ENCODE peak calls at places on chromosomes 16 and 17, in six cellular contexts. T is ovary, M is uterus, E is testis, R is HepG2, Q is prostate gland. J is an unnamed sample.

GRCh38 chr17:49375544-49375943 is 13.5 kb upstream of the ZNF652 start:
- DNase-seq in E (no peak), T (no peak), R (no peak), Q (no peak), M (no peak), J (no peak)

GRCh38 chr17:6775871-6776405 is at the start of gene FBXO39:
- DNase-seq in E (no peak), T (no peak), Q (no peak), M (no peak), R (no peak), J (no peak)

GRCh38 chr16:13553453-13553985 is 366.4 kb upstream of the ERCC4 start:
- DNase-seq in Q (no peak), R (no peak), T (no peak), M (no peak), E (no peak), J (no peak)

GRCh38 chr16:84563316-84563715 is 54.6 kb downstream of the COTL1 start:
- DNase-seq in R (no peak), T (no peak), E (no peak), M (no peak), Q (no peak), J (no peak)

GRCh38 chr16:22721497-22722100 is 92.4 kb upstream of the HS3ST2 start:
- DNase-seq in Q (no peak), R (no peak), M (no peak), T (no peak), E (no peak), J (no peak)

GRCh38 chr17:55513885-55514590 is 2.8 kb upstream of the SMIM36 start:
- DNase-seq in R (peak; percentile 84), M (peak; percentile 62), Q (peak; percentile 73), E (peak; percentile 92), T (peak; percentile 65), J (peak; percentile 63)

GRCh38 chr17:561118-561517 is 153.5 kb downstream of the VPS53 start:
- DNase-seq in E (no peak), Q (no peak), M (no peak), R (no peak), T (no peak), J (no peak)

GRCh38 chr16:66899945-66900688 is 18.6 kb downstream of the CDH16 start:
- DNase-seq in E (peak; percentile 81), M (peak; percentile 85), T (peak; percentile 94), R (peak; percentile 72), Q (no peak), J (peak; percentile 65)

GRCh38 chr16:16780588-16780987 is 401.6 kb downstream of the NPIPA7 start:
- DNase-seq in T (no peak), R (no peak), M (no peak), E (no peak), Q (no peak), J (no peak)

GRCh38 chr17:40415390-40415789 is 2.3 kb downstream of the TOP2A start:
- DNase-seq in R (peak; percentile 38), E (no peak), Q (no peak), M (no peak), T (no peak), J (no peak)

GRCh38 chr16:3951861-3952332 is 71.4 kb upstream of the CREBBP start:
- DNase-seq in T (no peak), Q (no peak), E (no peak), M (no peak), R (no peak), J (no peak)

GRCh38 chr17:9021158-9021984 is at the start of gene NTN1:
- DNase-seq in T (no peak), M (peak; percentile 55), Q (peak; percentile 53), R (no peak), E (peak; percentile 40), J (peak; percentile 39)

GRCh38 chr16:86421995-86422394 is 88.3 kb upstream of the FOXF1 start:
- DNase-seq in E (no peak), R (no peak), M (no peak), T (no peak), Q (no peak), J (no peak)

GRCh38 chr17:34146440-34147043 is 108.5 kb upstream of the CCL2 start:
- DNase-seq in M (no peak), T (no peak), Q (peak; percentile 32), R (peak; percentile 43), E (peak; percentile 68), J (no peak)

GRCh38 chr17:65163990-65164495 is 26.9 kb downstream of the RGS9 start:
- DNase-seq in Q (no peak), E (no peak), T (no peak), M (no peak), R (peak; percentile 18), J (no peak)

GRCh38 chr16:67571464-67571863 is 9.1 kb downstream of the CTCF start:
- DNase-seq in R (no peak), M (no peak), T (no peak), E (no peak), Q (no peak), J (no peak)

GRCh38 chr16:58502217-58502921 is 2.4 kb downstream of the NDRG4 start:
- DNase-seq in E (no peak), T (no peak), R (no peak), M (no peak), Q (no peak), J (no peak)

GRCh38 chr16:89598199-89598598 is 15.2 kb upstream of the DPEP1 start:
- DNase-seq in M (no peak), Q (no peak), E (no peak), T (no peak), R (no peak), J (no peak)

GRCh38 chr17:41539979-41540701 is 12.0 kb upstream of the KRT19 start:
- DNase-seq in M (no peak), E (no peak), Q (no peak), T (no peak), R (peak; percentile 79), J (no peak)

GRCh38 chr16:15919331-15919730 is 30.1 kb upstream of the ABCC1 start:
- DNase-seq in E (no peak), M (no peak), R (no peak), T (no peak), Q (no peak), J (no peak)

GRCh38 chr16:77298638-77299360 is 99.6 kb downstream of the SYCE1L start:
- DNase-seq in T (peak; percentile 17), Q (no peak), E (no peak), M (peak; percentile 27), R (no peak), J (no peak)

GRCh38 chr16:52540910-52541309 is 6.0 kb downstream of the TOX3 start:
- DNase-seq in T (no peak), E (no peak), R (no peak), M (no peak), Q (no peak), J (no peak)

GRCh38 chr17:76202516-76202915 is 37.8 kb downstream of the RNF157 start:
- DNase-seq in Q (no peak), R (no peak), M (no peak), E (no peak), T (no peak), J (no peak)

GRCh38 chr16:84607061-84607460 is 10.8 kb downstream of the COTL1 start:
- DNase-seq in Q (no peak), E (no peak), T (no peak), R (no peak), M (no peak), J (no peak)

GRCh38 chr16:30941600-30942420 is 7.1 kb upstream of the ORAI3 start:
- DNase-seq in T (peak; percentile 67), R (peak; percentile 80), M (peak; percentile 67), Q (peak; percentile 61), E (peak; percentile 81), J (peak; percentile 51)

GRCh38 chr17:45307290-45308015 is 9.4 kb downstream of the MAP3K14 start:
- DNase-seq in E (no peak), R (no peak), T (peak; percentile 72), Q (peak; percentile 37), M (peak; percentile 49), J (no peak)

GRCh38 chr16:72723781-72724180 is 324.1 kb downstream of the ZFHX3 start:
- DNase-seq in E (no peak), Q (no peak), T (no peak), M (no peak), R (no peak), J (no peak)

GRCh38 chr17:17928422-17929386 is 43.5 kb downstream of the TOM1L2 start:
- DNase-seq in E (no peak), T (no peak), M (peak; percentile 8), R (no peak), Q (no peak), J (no peak)
- TF ChIP-seq POLR2A in E (no peak), T (no peak), M (no peak), R (no peak), Q (no peak), J (no peak)

DNA sequence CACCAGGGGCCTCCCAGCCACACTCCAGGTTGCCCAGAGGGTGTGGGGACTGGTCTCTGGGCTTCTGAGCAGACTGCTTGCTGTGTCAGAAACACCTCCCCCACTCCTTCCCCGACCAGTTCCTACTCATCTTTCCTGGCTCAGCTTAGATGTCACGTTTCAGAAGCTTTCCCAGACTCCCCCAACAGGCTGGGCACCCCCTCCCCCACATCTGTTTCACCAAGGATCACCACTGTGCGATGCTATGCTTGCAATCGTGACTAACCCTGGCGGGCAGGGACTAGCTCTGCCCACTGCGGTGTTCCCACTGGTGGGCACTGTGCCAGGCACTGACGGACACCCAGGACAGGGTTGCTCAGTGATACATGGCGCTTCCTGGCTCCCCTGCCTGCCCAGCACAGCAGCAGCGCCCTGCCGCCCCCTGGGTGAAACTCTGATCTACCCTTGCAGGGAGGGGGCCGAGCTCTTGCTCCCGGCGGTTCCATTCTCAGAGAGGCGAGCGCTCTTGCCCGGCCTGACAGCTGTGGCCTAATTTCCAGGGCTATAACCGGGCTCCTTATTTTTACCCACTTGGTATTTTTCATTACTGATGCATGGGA is 29.4 kb upstream of the MTSS2 start:
- DNase-seq in R (no peak), T (peak; percentile 88), E (peak; percentile 68), M (peak; percentile 90), Q (peak; percentile 84), J (peak; percentile 42)
- H3K4me1 ChIP-seq in R (peaks cover 64% of the 10 kb centered on the region), T (peaks cover 24% of the 10 kb centered on the region), E (peaks cover 23% of the 10 kb centered on the region), M (peaks cover 25% of the 10 kb centered on the region), Q (peaks cover 18% of the 10 kb centered on the region), J (peaks cover 13% of the 10 kb centered on the region)

GRCh38 chr17:74987418-74987908 is at the start of gene CDR2L:
- DNase-seq in M (peak; percentile 97), Q (peak; percentile 95), R (peak; percentile 86), E (peak; percentile 99), T (peak; percentile 96), J (peak; percentile 98)
- TF ChIP-seq POLR2A in M (peak; percentile 97), Q (peak; percentile 98), R (peak; percentile 65), E (peak; percentile 54), T (peak; percentile 62), J (peak; percentile 93)

GRCh38 chr17:47945529-47946508 is 4.4 kb downstream of the PNPO start:
- DNase-seq in M (no peak), Q (no peak), E (no peak), R (no peak), T (no peak), J (no peak)
- H3K4me1 ChIP-seq in M (no peaks in the 10 kb centered on the region), Q (peaks cover 21% of the 10 kb centered on the region), E (peaks cover 59% of the 10 kb centered on the region), R (peaks cover 92% of the 10 kb centered on the region), T (peaks cover 12% of the 10 kb centered on the region), J (no peaks in the 10 kb centered on the region)

J was measured in tibial nerve.